ENCODE peak calls at places on chromosomes 13 and 19, in six cellular contexts. O is AG09309, J is iPS-NIHi11, Q is GM12865, G is aorta, E is T follicular helper cell. V is an unnamed sample.

GRCh38 chr19:42198676-42199439 is 18.6 kb downstream of the DEDD2 start:
- DNase-seq in O (no peak), J (no peak), Q (peak), G (peak), E (peak), V (no peak)

GRCh38 chr19:12665281-12665573 is 1.3 kb downstream of the MAN2B1 start:
- DNase-seq in O (no peak), J (no peak), Q (peak), G (no peak), E (peak), V (no peak)

GRCh38 chr19:19591133-19591825 is 27.2 kb downstream of the PBX4 start:
- DNase-seq in O (peak), J (peak), Q (peak), G (no peak), E (peak), V (no peak)

GRCh38 chr13:36431204-36432105 is 840 bp upstream of the CCNA1 start:
- DNase-seq in O (no peak), J (peak), Q (no peak), G (peak), E (no peak), V (peak)

GRCh38 chr19:46691104-46691503 is 25.8 kb downstream of the PRKD2 start:
- DNase-seq in O (no peak), J (no peak), Q (no peak), G (no peak), E (no peak), V (no peak)

GRCh38 chr19:48644839-48645651 is 942 bp downstream of the CA11 start:
- DNase-seq in O (no peak), J (peak), Q (peak), G (peak), E (peak), V (peak)

GRCh38 chr13:110435331-110435730 is 126.2 kb downstream of the RAB20 start:
- DNase-seq in O (no peak), J (no peak), Q (no peak), G (no peak), E (no peak), V (no peak)

GRCh38 chr19:53103903-53104203 is 631 bp upstream of the ZNF160 start:
- DNase-seq in O (no peak), J (no peak), Q (no peak), G (no peak), E (no peak), V (no peak)

GRCh38 chr13:77184455-77184854 is 142.4 kb downstream of the MYCBP2 start:
- DNase-seq in O (no peak), J (no peak), Q (peak), G (no peak), E (no peak), V (no peak)